ENCODE peak calls at places on chromosomes 6 and 20, in ten cellular contexts. One of them, this sample, is unnamed.

GRCh38 chr20:47711046-47711752 is 74.1 kb downstream of the SULF2 start:
- DNase-seq in spleen: no peak
- DNase-seq in lung: no peak
- DNase-seq in adrenal gland: no peak
- DNase-seq in SK-N-SH: no peak
- DNase-seq in MM.1S: no peak
- DNase-seq in astrocyte: no peak
- DNase-seq in stomach: peak; percentile 71
- DNase-seq in bronchial epithelial cell: no peak
- DNase-seq in pancreas: peak; percentile 48
- DNase-seq in this sample: no peak

GRCh38 chr20:48015943-48016723 is 230.9 kb upstream of the SULF2 start:
- DNase-seq in spleen: no peak
- DNase-seq in lung: no peak
- DNase-seq in adrenal gland: no peak
- DNase-seq in SK-N-SH: no peak
- DNase-seq in MM.1S: no peak
- DNase-seq in astrocyte: peak; percentile 100
- DNase-seq in stomach: no peak
- DNase-seq in bronchial epithelial cell: no peak
- DNase-seq in pancreas: no peak
- DNase-seq in this sample: peak; percentile 85

GRCh38 chr6:31776563-31776960 is 566 bp downstream of the VWA7 start:
- DNase-seq in spleen: no peak
- DNase-seq in lung: no peak
- DNase-seq in adrenal gland: no peak
- DNase-seq in SK-N-SH: no peak
- DNase-seq in MM.1S: no peak
- DNase-seq in astrocyte: no peak
- DNase-seq in stomach: no peak
- DNase-seq in bronchial epithelial cell: no peak
- DNase-seq in pancreas: no peak
- DNase-seq in this sample: no peak

GRCh38 chr6:116166369-116166768 is 40.4 kb upstream of the COL10A1 start:
- DNase-seq in spleen: no peak
- DNase-seq in lung: no peak
- DNase-seq in adrenal gland: no peak
- DNase-seq in SK-N-SH: no peak
- DNase-seq in MM.1S: no peak
- DNase-seq in astrocyte: peak; percentile 31
- DNase-seq in stomach: no peak
- DNase-seq in bronchial epithelial cell: no peak
- DNase-seq in pancreas: no peak
- DNase-seq in this sample: no peak

GRCh38 chr6:5994234-5994998 is 12.3 kb downstream of the NRN1 start:
- DNase-seq in spleen: no peak
- DNase-seq in lung: no peak
- DNase-seq in adrenal gland: no peak
- DNase-seq in SK-N-SH: no peak
- DNase-seq in MM.1S: no peak
- DNase-seq in astrocyte: no peak
- DNase-seq in stomach: no peak
- DNase-seq in bronchial epithelial cell: no peak
- DNase-seq in pancreas: no peak
- DNase-seq in this sample: no peak

GRCh38 chr6:47016916-47017315 is 25.2 kb downstream of the ADGRF1 start:
- DNase-seq in spleen: no peak
- DNase-seq in lung: no peak
- DNase-seq in adrenal gland: no peak
- DNase-seq in SK-N-SH: no peak
- DNase-seq in MM.1S: no peak
- DNase-seq in astrocyte: no peak
- DNase-seq in stomach: no peak
- DNase-seq in bronchial epithelial cell: no peak
- DNase-seq in pancreas: no peak
- DNase-seq in this sample: no peak

GRCh38 chr6:31058128-31058894 is 48.0 kb downstream of the MUC22 start:
- DNase-seq in spleen: no peak
- DNase-seq in lung: peak; percentile 35
- DNase-seq in adrenal gland: no peak
- DNase-seq in SK-N-SH: peak; percentile 42
- DNase-seq in MM.1S: no peak
- DNase-seq in astrocyte: peak; percentile 97
- DNase-seq in stomach: no peak
- DNase-seq in bronchial epithelial cell: peak; percentile 98
- DNase-seq in pancreas: no peak
- DNase-seq in this sample: peak; percentile 93

GRCh38 chr6:152952866-152953509 is 29.9 kb downstream of the FBXO5 start:
- DNase-seq in spleen: no peak
- DNase-seq in lung: no peak
- DNase-seq in adrenal gland: no peak
- DNase-seq in SK-N-SH: peak; percentile 45
- DNase-seq in MM.1S: peak; percentile 18
- DNase-seq in astrocyte: peak; percentile 32
- DNase-seq in stomach: no peak
- DNase-seq in bronchial epithelial cell: peak; percentile 55
- DNase-seq in pancreas: no peak
- DNase-seq in this sample: peak; percentile 79

GRCh38 chr6:33828764-33829731 is 25.2 kb upstream of the MLN start:
- DNase-seq in spleen: no peak
- DNase-seq in lung: no peak
- DNase-seq in adrenal gland: peak; percentile 18
- DNase-seq in SK-N-SH: peak; percentile 72
- DNase-seq in MM.1S: no peak
- DNase-seq in astrocyte: no peak
- DNase-seq in stomach: no peak
- DNase-seq in bronchial epithelial cell: no peak
- DNase-seq in pancreas: no peak
- DNase-seq in this sample: peak; percentile 60

GRCh38 chr6:151535476-151536279 is 41.9 kb downstream of the CCDC170 start:
- DNase-seq in spleen: no peak
- DNase-seq in lung: no peak
- DNase-seq in adrenal gland: no peak
- DNase-seq in SK-N-SH: no peak
- DNase-seq in MM.1S: no peak
- DNase-seq in astrocyte: no peak
- DNase-seq in stomach: no peak
- DNase-seq in bronchial epithelial cell: no peak
- DNase-seq in pancreas: no peak
- DNase-seq in this sample: no peak

GRCh38 chr6:5260111-5260620 is 584 bp downstream of the LYRM4 start:
- DNase-seq in spleen: peak; percentile 93
- DNase-seq in lung: peak; percentile 66
- DNase-seq in adrenal gland: peak; percentile 50
- DNase-seq in SK-N-SH: no peak
- DNase-seq in MM.1S: peak; percentile 82
- DNase-seq in astrocyte: peak; percentile 41
- DNase-seq in stomach: peak; percentile 61
- DNase-seq in bronchial epithelial cell: peak; percentile 75
- DNase-seq in pancreas: peak; percentile 70
- DNase-seq in this sample: peak; percentile 61

DNA sequence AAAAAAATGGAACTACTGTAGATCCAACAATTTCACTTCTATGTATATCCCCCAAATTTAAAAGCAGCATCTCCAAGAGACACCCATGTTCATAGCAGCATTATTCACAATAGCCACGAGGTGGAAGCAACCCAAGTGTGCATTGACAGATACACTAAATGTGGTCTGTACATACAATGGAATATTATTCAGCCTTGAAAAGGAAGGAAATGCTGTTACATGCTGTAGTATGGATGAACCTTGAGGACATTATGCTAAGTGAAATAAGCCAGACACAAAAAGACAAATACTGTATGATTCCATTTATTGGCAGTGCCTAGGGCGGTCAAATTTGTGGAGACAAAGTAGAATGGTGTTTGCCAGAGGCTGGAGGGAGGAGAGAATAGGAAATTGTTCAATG is 34.2 kb downstream of the CAP2 start:
- DNase-seq in spleen: no peak
- DNase-seq in lung: no peak
- DNase-seq in adrenal gland: no peak
- DNase-seq in SK-N-SH: no peak
- DNase-seq in MM.1S: no peak
- DNase-seq in astrocyte: no peak
- DNase-seq in stomach: no peak
- DNase-seq in bronchial epithelial cell: no peak
- DNase-seq in pancreas: no peak
- DNase-seq in this sample: no peak
- TF ChIP-seq CTCF in spleen: no peak
- TF ChIP-seq CTCF in lung: no peak
- TF ChIP-seq CTCF in adrenal gland: no peak
- TF ChIP-seq CTCF in SK-N-SH: no peak
- TF ChIP-seq CTCF in MM.1S: no peak
- TF ChIP-seq CTCF in astrocyte: no peak
- TF ChIP-seq CTCF in stomach: no peak
- TF ChIP-seq CTCF in bronchial epithelial cell: no peak
- TF ChIP-seq CTCF in pancreas: no peak
- TF ChIP-seq CTCF in this sample: no peak

GRCh38 chr20:59300341-59301081 is at the start of gene EDN3:
- DNase-seq in spleen: no peak
- DNase-seq in lung: no peak
- DNase-seq in adrenal gland: no peak
- DNase-seq in SK-N-SH: peak; percentile 44
- DNase-seq in MM.1S: no peak
- DNase-seq in astrocyte: no peak
- DNase-seq in stomach: no peak
- DNase-seq in bronchial epithelial cell: no peak
- DNase-seq in pancreas: no peak
- DNase-seq in this sample: no peak
- H3K4me3 ChIP-seq in spleen: peak within 1 kb of the TSS; percentile 3
- H3K4me3 ChIP-seq in lung: no peak within 1 kb of the TSS
- H3K4me3 ChIP-seq in adrenal gland: no peak within 1 kb of the TSS
- H3K4me3 ChIP-seq in SK-N-SH: no peak within 1 kb of the TSS
- H3K4me3 ChIP-seq in MM.1S: no peak within 1 kb of the TSS
- H3K4me3 ChIP-seq in astrocyte: no peak within 1 kb of the TSS
- H3K4me3 ChIP-seq in stomach: no peak within 1 kb of the TSS
- H3K4me3 ChIP-seq in bronchial epithelial cell: no peak within 1 kb of the TSS
- H3K4me3 ChIP-seq in pancreas: peak within 1 kb of the TSS; percentile 32
- H3K4me3 ChIP-seq in this sample: no peak within 1 kb of the TSS

DNA sequence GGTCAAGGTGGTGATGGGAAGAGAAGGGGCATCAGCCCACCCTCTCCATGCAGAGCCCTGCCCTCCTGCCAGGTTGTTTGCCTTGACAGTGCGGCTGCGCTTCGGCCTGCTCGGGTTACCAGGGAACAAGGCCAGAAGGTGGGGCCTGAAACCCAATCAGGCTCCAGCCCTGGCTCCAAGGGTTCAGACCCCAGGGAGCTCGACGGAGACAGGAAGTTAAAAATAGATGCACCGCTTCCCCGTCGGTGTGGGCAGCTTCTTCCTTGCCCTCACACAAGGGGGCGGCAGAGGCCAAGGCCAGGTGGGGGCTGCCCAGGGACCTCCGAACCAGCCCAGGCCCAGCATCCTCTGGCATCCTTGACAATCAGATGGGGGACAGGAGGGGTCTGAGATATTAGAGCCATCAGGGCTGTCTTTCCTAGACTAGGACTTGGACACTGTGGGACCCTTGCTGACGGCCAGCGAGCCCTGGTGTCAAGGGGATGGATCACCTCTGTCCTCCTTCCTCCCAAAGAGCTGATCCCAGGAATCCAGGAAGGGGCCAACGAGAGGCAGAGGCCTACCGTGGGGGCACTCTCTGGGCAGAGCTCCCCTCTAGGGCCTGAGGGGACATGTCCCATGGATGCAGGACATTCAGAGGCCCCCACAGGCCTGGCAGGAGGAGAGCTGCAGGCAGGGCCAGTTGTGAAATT is 65.2 kb downstream of the RIPOR3 start:
- DNase-seq in spleen: no peak
- DNase-seq in lung: no peak
- DNase-seq in adrenal gland: peak; percentile 56
- DNase-seq in SK-N-SH: peak; percentile 64
- DNase-seq in MM.1S: no peak
- DNase-seq in astrocyte: no peak
- DNase-seq in stomach: peak; percentile 51
- DNase-seq in bronchial epithelial cell: no peak
- DNase-seq in pancreas: no peak
- DNase-seq in this sample: peak; percentile 66
- TF ChIP-seq CTCF in spleen: peak; percentile 35
- TF ChIP-seq CTCF in lung: no peak
- TF ChIP-seq CTCF in adrenal gland: peak; percentile 44
- TF ChIP-seq CTCF in SK-N-SH: peak; percentile 62
- TF ChIP-seq CTCF in MM.1S: no peak
- TF ChIP-seq CTCF in astrocyte: peak; percentile 34
- TF ChIP-seq CTCF in stomach: peak; percentile 63
- TF ChIP-seq CTCF in bronchial epithelial cell: peak; percentile 56
- TF ChIP-seq CTCF in pancreas: no peak
- TF ChIP-seq CTCF in this sample: peak; percentile 81

GRCh38 chr6:131378874-131379273 is 194.2 kb upstream of the ARG1 start:
- DNase-seq in spleen: no peak
- DNase-seq in lung: no peak
- DNase-seq in adrenal gland: no peak
- DNase-seq in SK-N-SH: no peak
- DNase-seq in MM.1S: no peak
- DNase-seq in astrocyte: no peak
- DNase-seq in stomach: no peak
- DNase-seq in bronchial epithelial cell: no peak
- DNase-seq in pancreas: no peak
- DNase-seq in this sample: no peak

GRCh38 chr6:131381694-131382093 is 191.3 kb upstream of the ARG1 start:
- DNase-seq in spleen: no peak
- DNase-seq in lung: no peak
- DNase-seq in adrenal gland: no peak
- DNase-seq in SK-N-SH: no peak
- DNase-seq in MM.1S: no peak
- DNase-seq in astrocyte: no peak
- DNase-seq in stomach: no peak
- DNase-seq in bronchial epithelial cell: no peak
- DNase-seq in pancreas: no peak
- DNase-seq in this sample: peak; percentile 38

GRCh38 chr6:131382646-131383045 is 190.4 kb upstream of the ARG1 start:
- DNase-seq in spleen: no peak
- DNase-seq in lung: no peak
- DNase-seq in adrenal gland: no peak
- DNase-seq in SK-N-SH: no peak
- DNase-seq in MM.1S: no peak
- DNase-seq in astrocyte: no peak
- DNase-seq in stomach: no peak
- DNase-seq in bronchial epithelial cell: no peak
- DNase-seq in pancreas: no peak
- DNase-seq in this sample: no peak

GRCh38 chr6:131381052-131381451 is 192.0 kb upstream of the ARG1 start:
- DNase-seq in spleen: no peak
- DNase-seq in lung: no peak
- DNase-seq in adrenal gland: no peak
- DNase-seq in SK-N-SH: no peak
- DNase-seq in MM.1S: no peak
- DNase-seq in astrocyte: no peak
- DNase-seq in stomach: no peak
- DNase-seq in bronchial epithelial cell: no peak
- DNase-seq in pancreas: no peak
- DNase-seq in this sample: no peak

DNA sequence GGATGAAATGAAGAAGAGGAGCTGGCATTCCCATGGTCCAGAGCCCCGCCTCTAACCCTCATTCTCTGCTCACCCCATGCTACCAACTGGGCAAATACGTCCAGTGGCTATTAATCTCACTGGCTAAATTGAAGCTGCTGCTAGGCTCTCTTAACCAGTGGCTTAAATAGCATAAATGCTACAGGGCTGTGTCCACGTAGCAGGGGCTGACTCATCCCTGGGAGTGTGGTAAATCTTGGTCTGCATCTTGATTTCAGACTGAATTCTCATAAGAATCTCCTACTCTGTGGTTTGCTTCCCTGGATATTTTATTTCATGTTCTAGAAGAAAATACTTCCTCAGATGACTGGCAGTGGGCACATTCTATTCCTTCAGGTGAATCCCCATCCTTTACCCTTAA is 193.1 kb upstream of the ARG1 start:
- DNase-seq in spleen: no peak
- DNase-seq in lung: no peak
- DNase-seq in adrenal gland: peak; percentile 32
- DNase-seq in SK-N-SH: no peak
- DNase-seq in MM.1S: no peak
- DNase-seq in astrocyte: peak; percentile 92
- DNase-seq in stomach: no peak
- DNase-seq in bronchial epithelial cell: peak; percentile 32
- DNase-seq in pancreas: no peak
- DNase-seq in this sample: peak; percentile 62
- H3K4me3 ChIP-seq in spleen: no peak overlapping the region
- H3K4me3 ChIP-seq in lung: no peak overlapping the region
- H3K4me3 ChIP-seq in adrenal gland: no peak overlapping the region
- H3K4me3 ChIP-seq in SK-N-SH: no peak overlapping the region
- H3K4me3 ChIP-seq in MM.1S: no peak overlapping the region
- H3K4me3 ChIP-seq in astrocyte: no peak overlapping the region
- H3K4me3 ChIP-seq in stomach: no peak overlapping the region
- H3K4me3 ChIP-seq in bronchial epithelial cell: no peak overlapping the region
- H3K4me3 ChIP-seq in pancreas: no peak overlapping the region
- H3K4me3 ChIP-seq in this sample: no peak overlapping the region

This sample was measured in choroid plexus epithelial cell.